ENCODE peak calls at places on chromosomes 11 and 22, in five cellular contexts. V is WERI-Rb-1, U is H9, B is GM12865, J is cardiac fibroblast. D is an unnamed sample.

GRCh38 chr11:96155627-96156378 is 187.2 kb downstream of the MAML2 start:
- DNase-seq in J (peak), U (peak), V (peak), B (peak), D (peak)

GRCh38 chr11:95095858-95096587 is 6.4 kb downstream of the ENDOD1 start:
- DNase-seq in J (peak), B (peak), U (no peak), V (no peak), D (peak)

GRCh38 chr11:119044708-119045107 is 12.3 kb downstream of the HYOU1 start:
- DNase-seq in B (no peak), J (no peak), V (no peak), U (no peak), D (no peak)

GRCh38 chr22:48752451-48753380 is 1075.0 kb downstream of the BRD1 start:
- DNase-seq in B (no peak), J (no peak), U (peak), V (no peak), D (no peak)

GRCh38 chr11:75565221-75565814 is 3.3 kb downstream of the SERPINH1 start:
- DNase-seq in J (peak), U (peak), B (no peak), V (no peak), D (peak)

GRCh38 chr22:30803679-30804078 is 109.0 kb downstream of the OSBP2 start:
- DNase-seq in J (no peak), B (no peak), V (peak), U (no peak), D (no peak)

GRCh38 chr22:35950262-35950661 is 78.4 kb downstream of the RBFOX2 start:
- DNase-seq in U (peak), V (no peak), B (no peak), J (no peak), D (no peak)

GRCh38 chr11:33773399-33774355 is 643 bp downstream of the FBXO3 start:
- DNase-seq in V (no peak), U (no peak), J (no peak), B (peak), D (peak)

GRCh38 chr11:19892876-19893275 is 180.2 kb downstream of the NAV2 start:
- DNase-seq in U (no peak), J (peak), B (no peak), V (no peak), D (no peak)

GRCh38 chr11:83549984-83550667 is 264.0 kb upstream of the CCDC90B start:
- DNase-seq in V (no peak), J (no peak), U (no peak), B (no peak), D (no peak)

GRCh38 chr22:20237480-20238440 is 30.4 kb downstream of the RTN4R start:
- DNase-seq in V (no peak), J (no peak), B (no peak), U (no peak), D (no peak)

DNA sequence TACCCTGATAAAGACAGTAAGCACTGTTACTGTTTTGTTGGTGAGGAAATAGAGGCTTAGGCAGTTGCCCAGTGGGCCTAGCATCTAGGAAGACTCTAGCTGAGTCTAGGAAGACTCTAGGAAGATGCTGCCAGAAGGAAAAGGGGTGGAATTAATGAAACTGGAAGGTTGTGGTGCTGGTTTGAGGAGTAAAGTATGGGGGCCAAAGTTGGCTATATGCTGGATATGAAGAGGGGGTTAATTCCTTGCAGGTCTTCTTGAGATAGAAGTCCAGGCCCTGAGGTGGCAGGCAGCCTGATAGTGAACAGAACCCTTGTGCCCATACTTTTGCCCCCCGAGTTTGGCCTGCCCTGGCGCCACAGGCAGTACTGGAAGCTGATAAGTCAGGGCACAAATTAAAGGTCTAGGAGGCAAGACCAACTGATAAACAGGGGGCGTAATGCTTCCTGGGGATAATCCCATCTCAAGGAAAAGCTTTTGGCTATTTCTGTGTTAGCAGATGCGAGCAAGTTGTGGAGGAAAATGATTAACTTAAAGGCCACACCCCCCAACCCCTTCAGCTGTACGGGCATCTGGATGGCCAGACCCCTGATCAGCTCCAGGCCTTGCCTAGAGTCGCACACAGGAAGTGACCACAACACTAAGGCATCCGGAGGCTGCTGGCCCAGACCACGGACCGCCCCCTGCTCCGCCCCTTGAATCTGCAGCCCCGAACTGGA is 3.1 kb downstream of the ILK start:
- DNase-seq in U (peak), B (peak), V (peak), J (peak), D (peak)
- TF ChIP-seq CTCF in U (no peak), B (no peak), V (no peak), J (no peak), D (no peak)

GRCh38 chr11:134861490-134862107 is 449.6 kb upstream of the B3GAT1 start:
- DNase-seq in J (no peak), U (no peak), B (no peak), V (no peak), D (no peak)
- TF ChIP-seq CTCF in J (no peak), U (peak), B (peak), V (no peak), D (peak)

GRCh38 chr11:45538363-45538762 is 127.1 kb downstream of the CHST1 start:
- DNase-seq in U (no peak), J (peak), B (no peak), V (no peak), D (no peak)
- TF ChIP-seq CTCF in U (no peak), J (no peak), B (no peak), V (peak), D (no peak)

DNA sequence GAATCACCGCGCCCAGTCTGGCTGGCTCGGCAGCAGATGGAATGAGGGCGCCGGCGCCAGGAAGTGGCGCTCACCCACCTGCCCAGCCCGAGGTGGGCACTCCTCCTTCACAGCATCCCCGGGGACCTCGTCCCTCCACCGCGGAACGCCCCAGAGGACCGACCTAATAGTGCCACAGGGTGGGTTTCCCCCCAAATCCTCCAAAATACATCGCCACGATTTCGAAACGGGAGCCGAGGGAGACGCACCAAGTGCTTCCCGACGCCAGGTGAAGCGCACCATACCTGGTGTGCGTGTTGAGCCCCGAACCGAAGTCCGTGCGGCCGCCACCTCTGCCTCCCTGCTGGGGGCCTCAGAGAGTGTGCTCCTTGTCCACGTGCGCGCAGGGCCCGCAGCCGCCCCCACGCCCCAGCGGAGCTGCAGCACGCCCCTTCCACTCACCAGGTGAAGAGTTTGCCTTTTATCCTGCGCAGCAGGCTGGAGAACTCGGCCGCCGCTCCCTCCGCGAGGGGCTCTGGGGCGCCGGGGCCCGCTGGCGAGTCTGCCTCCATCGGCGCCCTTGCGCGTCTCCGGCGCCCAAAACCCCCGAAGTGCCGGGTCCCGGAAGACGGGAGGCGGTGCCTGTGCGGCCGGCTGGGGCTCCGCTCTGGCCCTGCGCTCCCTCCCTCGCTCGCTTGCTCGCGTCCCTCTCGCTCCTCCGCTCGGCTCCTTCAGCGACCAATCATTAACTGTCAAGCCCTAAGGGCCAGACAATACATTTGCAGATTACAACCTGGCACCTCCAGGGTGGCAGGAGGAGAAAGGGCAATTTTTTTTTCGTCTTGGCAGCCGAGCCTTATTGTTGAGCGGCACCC is at the start of gene SLC35F2:
- DNase-seq in B (peak), U (peak), J (peak), V (peak), D (peak)
- TF ChIP-seq CTCF in B (peak), U (peak), J (no peak), V (no peak), D (no peak)

DNA sequence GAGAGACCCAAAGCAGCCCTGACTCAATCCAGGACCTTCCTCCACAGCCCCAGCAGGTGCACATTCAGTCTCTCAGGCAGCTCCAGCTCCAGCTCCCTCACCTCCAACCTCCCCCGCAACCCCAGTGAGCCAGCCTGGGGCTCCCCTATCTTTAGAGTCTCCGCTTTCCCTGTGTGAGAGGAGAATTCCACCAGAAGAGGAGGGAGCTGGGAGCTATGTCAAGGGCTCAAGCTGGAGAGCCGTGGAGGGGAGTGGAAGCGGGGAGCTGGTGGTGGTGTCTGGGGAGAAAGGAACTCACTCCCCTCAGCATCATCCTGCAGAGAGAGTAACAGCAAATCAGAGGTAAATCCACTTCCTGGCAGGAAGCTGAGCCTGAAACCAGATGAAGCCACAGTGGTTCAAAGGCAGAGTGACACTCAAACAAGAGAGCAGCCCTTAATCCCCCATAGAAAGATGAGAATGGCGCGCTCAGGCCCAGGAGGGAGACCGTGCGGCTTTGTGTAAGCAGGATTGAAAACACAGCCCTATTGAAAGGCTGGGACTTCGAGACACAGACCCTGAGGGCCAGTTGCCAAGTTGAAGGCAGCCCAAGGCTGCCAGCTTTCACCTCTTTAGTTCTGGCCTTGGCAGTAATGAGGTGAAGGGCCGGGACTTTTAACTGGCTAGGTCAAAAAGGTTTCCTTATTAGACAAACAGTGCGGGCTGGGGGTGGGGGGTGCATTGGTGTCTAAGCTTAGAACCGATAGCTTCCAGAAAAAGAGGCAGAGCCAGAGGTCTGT is 21.4 kb upstream of the CDON start:
- DNase-seq in U (no peak), J (no peak), V (peak), B (peak), D (no peak)
- TF ChIP-seq CTCF in U (no peak), J (no peak), V (no peak), B (no peak), D (no peak)

D was measured in HFFc6.